ENCODE peak calls at places on chromosomes 2 and 18, in six cellular contexts. One of them, this sample, is unnamed.

GRCh38 chr2:16152101-16152927 is 212.0 kb downstream of the MYCN start:
- DNase-seq in PC-3: no peak
- DNase-seq in sigmoid colon: no peak
- DNase-seq in cardiac muscle cell: no peak
- DNase-seq in AG04449: no peak
- DNase-seq in endodermal cell: peak
- DNase-seq in this sample: no peak

GRCh38 chr18:28974504-28974903 is 797.6 kb upstream of the CDH2 start:
- DNase-seq in endodermal cell: no peak
- DNase-seq in PC-3: peak
- DNase-seq in cardiac muscle cell: no peak
- DNase-seq in AG04449: no peak
- DNase-seq in sigmoid colon: no peak
- DNase-seq in this sample: no peak

GRCh38 chr18:48201337-48201705 is 207.9 kb downstream of the ZBTB7C start:
- DNase-seq in sigmoid colon: no peak
- DNase-seq in endodermal cell: no peak
- DNase-seq in AG04449: no peak
- DNase-seq in cardiac muscle cell: no peak
- DNase-seq in PC-3: no peak
- DNase-seq in this sample: no peak

GRCh38 chr2:101844055-101844635 is 146.6 kb downstream of the MAP4K4 start:
- DNase-seq in endodermal cell: no peak
- DNase-seq in cardiac muscle cell: no peak
- DNase-seq in sigmoid colon: no peak
- DNase-seq in PC-3: peak
- DNase-seq in AG04449: peak
- DNase-seq in this sample: peak

GRCh38 chr2:47903781-47904447 is 2.4 kb downstream of the FBXO11 start:
- DNase-seq in sigmoid colon: no peak
- DNase-seq in PC-3: peak
- DNase-seq in AG04449: no peak
- DNase-seq in cardiac muscle cell: no peak
- DNase-seq in endodermal cell: no peak
- DNase-seq in this sample: no peak

GRCh38 chr2:84904717-84905174 is 710 bp upstream of the TMSB10 start:
- DNase-seq in endodermal cell: peak
- DNase-seq in AG04449: no peak
- DNase-seq in cardiac muscle cell: peak
- DNase-seq in PC-3: peak
- DNase-seq in sigmoid colon: peak
- DNase-seq in this sample: peak

GRCh38 chr2:240157147-240157470 is 16.7 kb upstream of the OTOS start:
- DNase-seq in AG04449: no peak
- DNase-seq in PC-3: no peak
- DNase-seq in sigmoid colon: peak
- DNase-seq in endodermal cell: no peak
- DNase-seq in cardiac muscle cell: no peak
- DNase-seq in this sample: no peak

GRCh38 chr2:221997100-221997499 is 301.7 kb downstream of the PAX3 start:
- DNase-seq in cardiac muscle cell: no peak
- DNase-seq in PC-3: peak
- DNase-seq in AG04449: peak
- DNase-seq in sigmoid colon: no peak
- DNase-seq in endodermal cell: no peak
- DNase-seq in this sample: peak

GRCh38 chr2:241519669-241520068 is 11.3 kb upstream of the STK25 start:
- DNase-seq in PC-3: no peak
- DNase-seq in AG04449: no peak
- DNase-seq in sigmoid colon: no peak
- DNase-seq in cardiac muscle cell: no peak
- DNase-seq in endodermal cell: no peak
- DNase-seq in this sample: no peak

GRCh38 chr18:39854291-39854690 is 2100.7 kb upstream of the PIK3C3 start:
- DNase-seq in AG04449: no peak
- DNase-seq in cardiac muscle cell: no peak
- DNase-seq in endodermal cell: no peak
- DNase-seq in sigmoid colon: no peak
- DNase-seq in PC-3: no peak
- DNase-seq in this sample: no peak

GRCh38 chr18:25144835-25145234 is 207.1 kb downstream of the ZNF521 start:
- DNase-seq in endodermal cell: no peak
- DNase-seq in PC-3: peak
- DNase-seq in AG04449: peak
- DNase-seq in cardiac muscle cell: no peak
- DNase-seq in sigmoid colon: no peak
- DNase-seq in this sample: peak

GRCh38 chr2:75168186-75168585 is 31.1 kb downstream of the TACR1 start:
- DNase-seq in PC-3: no peak
- DNase-seq in endodermal cell: no peak
- DNase-seq in cardiac muscle cell: no peak
- DNase-seq in sigmoid colon: no peak
- DNase-seq in AG04449: no peak
- DNase-seq in this sample: no peak

GRCh38 chr18:44324361-44324760 is 356.3 kb upstream of the SETBP1 start:
- DNase-seq in AG04449: no peak
- DNase-seq in sigmoid colon: no peak
- DNase-seq in endodermal cell: no peak
- DNase-seq in PC-3: no peak
- DNase-seq in cardiac muscle cell: no peak
- DNase-seq in this sample: no peak

GRCh38 chr18:44323125-44323524 is 357.6 kb upstream of the SETBP1 start:
- DNase-seq in sigmoid colon: no peak
- DNase-seq in AG04449: no peak
- DNase-seq in PC-3: no peak
- DNase-seq in cardiac muscle cell: no peak
- DNase-seq in endodermal cell: no peak
- DNase-seq in this sample: no peak

GRCh38 chr18:44321868-44322590 is 358.7 kb upstream of the SETBP1 start:
- DNase-seq in sigmoid colon: no peak
- DNase-seq in PC-3: no peak
- DNase-seq in cardiac muscle cell: no peak
- DNase-seq in AG04449: no peak
- DNase-seq in endodermal cell: no peak
- DNase-seq in this sample: no peak

GRCh38 chr18:44325903-44326650 is 354.6 kb upstream of the SETBP1 start:
- DNase-seq in endodermal cell: peak
- DNase-seq in cardiac muscle cell: peak
- DNase-seq in sigmoid colon: no peak
- DNase-seq in PC-3: peak
- DNase-seq in AG04449: peak
- DNase-seq in this sample: peak

GRCh38 chr18:44320619-44321460 is 359.8 kb upstream of the SETBP1 start:
- DNase-seq in AG04449: no peak
- DNase-seq in endodermal cell: peak
- DNase-seq in cardiac muscle cell: no peak
- DNase-seq in sigmoid colon: no peak
- DNase-seq in PC-3: no peak
- DNase-seq in this sample: no peak
- TF ChIP-seq CTCF in AG04449: no peak
- TF ChIP-seq CTCF in endodermal cell: peak
- TF ChIP-seq CTCF in cardiac muscle cell: no peak
- TF ChIP-seq CTCF in sigmoid colon: no peak
- TF ChIP-seq CTCF in PC-3: no peak
- TF ChIP-seq CTCF in this sample: no peak

GRCh38 chr2:134621939-134622705 is 96.7 kb downstream of the TMEM163 start:
- DNase-seq in endodermal cell: no peak
- DNase-seq in sigmoid colon: no peak
- DNase-seq in PC-3: no peak
- DNase-seq in cardiac muscle cell: no peak
- DNase-seq in AG04449: no peak
- DNase-seq in this sample: no peak
- H3K4me3 ChIP-seq in endodermal cell: no peak
- H3K4me3 ChIP-seq in sigmoid colon: no peak
- H3K4me3 ChIP-seq in PC-3: no peak
- H3K4me3 ChIP-seq in cardiac muscle cell: no peak
- H3K4me3 ChIP-seq in AG04449: no peak
- H3K4me3 ChIP-seq in this sample: no peak

GRCh38 chr2:117536139-117536538 is 278.4 kb upstream of the DDX18 start:
- DNase-seq in cardiac muscle cell: peak
- DNase-seq in sigmoid colon: no peak
- DNase-seq in PC-3: peak
- DNase-seq in AG04449: no peak
- DNase-seq in endodermal cell: peak
- DNase-seq in this sample: no peak
- TF ChIP-seq CTCF in cardiac muscle cell: no peak
- TF ChIP-seq CTCF in sigmoid colon: no peak
- TF ChIP-seq CTCF in PC-3: peak
- TF ChIP-seq CTCF in AG04449: no peak
- TF ChIP-seq CTCF in endodermal cell: peak
- TF ChIP-seq CTCF in this sample: no peak

GRCh38 chr2:201129044-201129505 is 13.1 kb downstream of the CFLAR start:
- DNase-seq in AG04449: peak
- DNase-seq in PC-3: peak
- DNase-seq in sigmoid colon: no peak
- DNase-seq in cardiac muscle cell: no peak
- DNase-seq in endodermal cell: no peak
- DNase-seq in this sample: peak
- H3K4me3 ChIP-seq in AG04449: no peak
- H3K4me3 ChIP-seq in PC-3: no peak
- H3K4me3 ChIP-seq in sigmoid colon: no peak
- H3K4me3 ChIP-seq in cardiac muscle cell: no peak
- H3K4me3 ChIP-seq in endodermal cell: no peak
- H3K4me3 ChIP-seq in this sample: no peak

DNA sequence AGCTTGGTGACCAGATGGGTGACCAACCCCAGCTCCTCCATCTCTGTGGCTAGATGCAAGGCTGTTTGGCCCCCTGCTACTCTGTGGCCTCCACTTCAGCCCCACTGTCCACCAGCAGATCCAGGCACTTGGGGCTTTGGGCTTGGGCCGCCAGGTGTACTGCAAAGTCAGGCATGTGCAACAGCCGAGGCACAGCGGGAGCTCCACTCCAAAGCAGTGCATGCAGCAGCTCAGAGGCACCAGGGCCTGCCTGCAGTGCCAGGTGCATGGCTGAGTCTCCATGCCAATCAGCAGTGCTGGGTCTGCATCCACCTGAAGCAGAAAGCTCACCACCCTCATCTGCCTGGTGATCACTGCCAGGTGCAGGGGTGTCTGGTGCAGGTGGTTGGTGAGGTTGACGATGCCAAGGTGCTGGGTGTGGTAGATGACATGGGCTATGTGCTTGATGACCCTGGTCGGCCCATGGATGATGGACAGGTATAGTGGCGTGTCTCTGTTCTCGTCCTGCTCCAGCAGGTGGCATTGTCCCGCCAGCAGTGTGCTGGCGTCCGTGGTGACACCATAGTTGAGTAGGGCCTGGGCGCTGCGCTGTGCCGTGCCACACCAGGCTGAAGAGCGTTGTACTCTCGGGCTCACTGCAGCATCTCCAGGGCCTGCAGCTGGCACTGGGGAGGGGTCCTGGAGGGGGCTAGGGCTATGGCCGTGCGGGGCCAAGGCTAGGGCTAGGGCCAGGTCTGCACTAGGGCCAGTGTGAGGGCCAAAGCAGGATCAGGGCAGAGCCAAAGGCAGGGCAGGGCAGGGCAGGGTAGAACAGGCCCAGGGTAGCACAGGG is 1.0 kb upstream of the ANKRD62 start:
- DNase-seq in PC-3: peak
- DNase-seq in endodermal cell: peak
- DNase-seq in sigmoid colon: no peak
- DNase-seq in AG04449: no peak
- DNase-seq in cardiac muscle cell: peak
- DNase-seq in this sample: no peak
- TF ChIP-seq CTCF in PC-3: peak
- TF ChIP-seq CTCF in endodermal cell: peak
- TF ChIP-seq CTCF in sigmoid colon: no peak
- TF ChIP-seq CTCF in AG04449: no peak
- TF ChIP-seq CTCF in cardiac muscle cell: no peak
- TF ChIP-seq CTCF in this sample: no peak

GRCh38 chr2:163701399-163702195 is 34.2 kb downstream of the FIGN start:
- DNase-seq in cardiac muscle cell: no peak
- DNase-seq in AG04449: no peak
- DNase-seq in PC-3: no peak
- DNase-seq in sigmoid colon: no peak
- DNase-seq in endodermal cell: no peak
- DNase-seq in this sample: no peak

GRCh38 chr2:163698857-163699256 is 37.0 kb downstream of the FIGN start:
- DNase-seq in sigmoid colon: no peak
- DNase-seq in endodermal cell: peak
- DNase-seq in AG04449: no peak
- DNase-seq in cardiac muscle cell: peak
- DNase-seq in PC-3: no peak
- DNase-seq in this sample: no peak

GRCh38 chr2:163697846-163698637 is 37.8 kb downstream of the FIGN start:
- DNase-seq in AG04449: no peak
- DNase-seq in cardiac muscle cell: no peak
- DNase-seq in sigmoid colon: no peak
- DNase-seq in PC-3: no peak
- DNase-seq in endodermal cell: peak
- DNase-seq in this sample: no peak

GRCh38 chr2:163708265-163708664 is 27.5 kb downstream of the FIGN start:
- DNase-seq in cardiac muscle cell: no peak
- DNase-seq in sigmoid colon: no peak
- DNase-seq in AG04449: no peak
- DNase-seq in endodermal cell: no peak
- DNase-seq in PC-3: no peak
- DNase-seq in this sample: no peak

DNA sequence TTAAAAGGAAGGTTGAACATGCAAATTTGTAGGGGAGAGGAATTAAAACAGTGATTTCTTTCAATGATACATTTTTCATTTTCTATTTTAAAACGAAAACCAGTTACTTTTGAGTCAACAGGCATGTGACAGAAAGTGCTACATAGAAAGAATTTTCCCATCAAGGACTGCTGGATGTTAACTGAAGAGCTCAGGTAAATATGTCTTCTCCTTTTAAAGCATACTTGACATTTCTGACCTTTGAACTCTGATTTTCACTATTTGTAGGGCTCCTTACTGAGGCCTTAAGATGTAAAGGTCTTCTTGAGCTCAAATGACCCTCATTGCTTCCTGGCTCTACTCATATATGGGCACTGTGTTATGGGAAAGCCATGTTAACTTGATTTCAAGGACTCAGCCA is 32.4 kb downstream of the FIGN start:
- DNase-seq in AG04449: no peak
- DNase-seq in cardiac muscle cell: no peak
- DNase-seq in sigmoid colon: no peak
- DNase-seq in PC-3: no peak
- DNase-seq in endodermal cell: no peak
- DNase-seq in this sample: no peak
- H3K4me3 ChIP-seq in AG04449: no peak
- H3K4me3 ChIP-seq in cardiac muscle cell: no peak
- H3K4me3 ChIP-seq in sigmoid colon: no peak
- H3K4me3 ChIP-seq in PC-3: no peak
- H3K4me3 ChIP-seq in endodermal cell: no peak
- H3K4me3 ChIP-seq in this sample: no peak

GRCh38 chr2:201071305-201072200 is at the start of the genes HYCC2 and NDUFB3:
- DNase-seq in AG04449: peak
- DNase-seq in sigmoid colon: peak
- DNase-seq in PC-3: peak
- DNase-seq in endodermal cell: peak
- DNase-seq in cardiac muscle cell: peak
- DNase-seq in this sample: peak
- TF ChIP-seq CTCF in AG04449: peak
- TF ChIP-seq CTCF in sigmoid colon: no peak
- TF ChIP-seq CTCF in PC-3: no peak
- TF ChIP-seq CTCF in endodermal cell: peak
- TF ChIP-seq CTCF in cardiac muscle cell: peak
- TF ChIP-seq CTCF in this sample: peak

DNA sequence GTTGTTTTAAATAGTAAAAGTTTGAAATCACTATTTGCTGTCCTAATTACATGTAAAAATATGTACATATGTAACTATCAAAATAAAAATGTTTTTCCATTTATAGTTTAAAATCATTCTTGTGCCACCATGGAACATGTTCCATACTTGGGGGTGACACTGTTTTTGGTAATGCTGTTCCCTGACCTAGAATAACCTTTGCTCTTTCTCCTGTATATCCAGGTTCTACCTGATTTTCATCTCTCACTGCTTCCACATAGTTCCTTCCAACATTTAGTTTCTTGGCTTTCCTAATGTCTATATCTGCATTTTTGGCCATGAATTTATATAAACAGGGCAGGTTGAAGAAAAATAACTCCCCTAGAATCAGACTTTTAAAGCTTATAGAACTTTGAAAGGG is 2.5 kb downstream of the SPOPL start:
- DNase-seq in cardiac muscle cell: no peak
- DNase-seq in AG04449: no peak
- DNase-seq in PC-3: no peak
- DNase-seq in endodermal cell: no peak
- DNase-seq in sigmoid colon: no peak
- DNase-seq in this sample: no peak
- H3K4me3 ChIP-seq in cardiac muscle cell: peak
- H3K4me3 ChIP-seq in AG04449: no peak
- H3K4me3 ChIP-seq in PC-3: peak
- H3K4me3 ChIP-seq in endodermal cell: peak
- H3K4me3 ChIP-seq in sigmoid colon: peak
- H3K4me3 ChIP-seq in this sample: no peak